ENCODE peak calls at places on chromosomes 3 and 15, in seven cellular contexts. I is omental fat pad; J is thoracic aorta; W is uterus; L is GM23338; G is B cell; D is CD4-positive, alpha-beta T cell. O is an unnamed sample.

GRCh38 chr3:127678315-127678599 is 5.5 kb downstream of the ABTB1 start:
- DNase-seq in D (no peak), I (peak; percentile 2), J (no peak), W (no peak), L (no peak), G (no peak), O (no peak)

GRCh38 chr3:15205934-15206661 is at the start of gene CAPN7:
- DNase-seq in W (peak; percentile 91), L (peak; percentile 88), J (peak; percentile 74), G (peak; percentile 98), I (peak; percentile 77), D (peak; percentile 88), O (peak; percentile 90)

GRCh38 chr3:128491071-128491899 is 1.7 kb downstream of the GATA2 start:
- DNase-seq in L (no peak), I (peak; percentile 13), G (peak; percentile 66), D (no peak), W (peak; percentile 46), J (no peak), O (no peak)

GRCh38 chr3:124993462-124993861 is 58.9 kb upstream of the MUC13 start:
- DNase-seq in G (no peak), L (no peak), I (no peak), J (peak; percentile 11), D (no peak), W (no peak), O (no peak)

GRCh38 chr3:77329161-77329560 is 289.3 kb downstream of the ROBO2 start:
- DNase-seq in G (no peak), J (no peak), D (no peak), I (no peak), W (no peak), L (no peak), O (no peak)

GRCh38 chr15:57654136-57654845 is 52.2 kb upstream of the POLR2M start:
- DNase-seq in I (no peak), W (no peak), J (no peak), L (no peak), G (no peak), D (no peak), O (no peak)

GRCh38 chr15:59532770-59533379 is 78.7 kb upstream of the GCNT3 start:
- DNase-seq in W (no peak), I (no peak), J (no peak), D (no peak), G (no peak), L (peak; percentile 80), O (no peak)

GRCh38 chr3:33826688-33827087 is 28.3 kb downstream of the PDCD6IP start:
- DNase-seq in L (no peak), W (no peak), I (no peak), J (no peak), G (no peak), D (no peak), O (no peak)

GRCh38 chr3:173688216-173688842 is 290.8 kb downstream of the NLGN1 start:
- DNase-seq in J (no peak), G (no peak), I (no peak), W (no peak), D (no peak), L (no peak), O (no peak)

GRCh38 chr3:106582151-106582550 is 713.3 kb upstream of the CBLB start:
- DNase-seq in J (no peak), W (no peak), G (no peak), D (no peak), I (no peak), L (no peak), O (no peak)

GRCh38 chr3:85846940-85847339 is 888.2 kb downstream of the CADM2 start:
- DNase-seq in L (no peak), W (no peak), I (no peak), G (no peak), D (no peak), J (no peak), O (no peak)

GRCh38 chr3:72065236-72065635 is 280.3 kb upstream of the PROK2 start:
- DNase-seq in J (no peak), G (no peak), D (no peak), W (no peak), L (no peak), I (no peak), O (no peak)

GRCh38 chr3:10423171-10423882 is 82.1 kb downstream of the ATP2B2 start:
- DNase-seq in I (no peak), J (no peak), L (peak; percentile 62), G (no peak), W (no peak), D (no peak), O (no peak)
- TF ChIP-seq CTCF in I (no peak), J (no peak), L (peak; percentile 50), G (no peak), W (no peak), D (no peak), O (no peak)

GRCh38 chr3:116246406-116246805 is 198.9 kb downstream of the LSAMP start:
- DNase-seq in D (no peak), I (no peak), L (no peak), W (no peak), J (no peak), G (no peak), O (no peak)
- TF ChIP-seq CTCF in D (no peak), I (no peak), L (no peak), W (no peak), J (no peak), G (no peak), O (no peak)

GRCh38 chr3:102078864-102079808 is 229.8 kb downstream of the NFKBIZ start:
- DNase-seq in W (no peak), D (no peak), L (peak; percentile 47), J (no peak), I (no peak), G (peak; percentile 8), O (no peak)
- TF ChIP-seq CTCF in W (no peak), D (no peak), L (no peak), J (no peak), I (no peak), G (no peak), O (no peak)

GRCh38 chr3:14150491-14151230 is 25.8 kb downstream of the TMEM43 start:
- DNase-seq in J (no peak), W (no peak), G (no peak), L (no peak), D (no peak), I (no peak), O (no peak)

GRCh38 chr3:14153663-14154062 is 24.7 kb downstream of the XPC start:
- DNase-seq in J (no peak), D (no peak), W (no peak), L (no peak), I (no peak), G (no peak), O (no peak)

GRCh38 chr3:14151471-14152083 is 26.7 kb downstream of the TMEM43 start:
- DNase-seq in G (no peak), J (no peak), W (no peak), L (no peak), I (no peak), D (no peak), O (no peak)

GRCh38 chr3:14152963-14153355 is 25.4 kb downstream of the XPC start:
- DNase-seq in D (no peak), J (no peak), W (no peak), I (no peak), L (no peak), G (no peak), O (no peak)

GRCh38 chr3:14152233-14152962 is 26.0 kb downstream of the XPC start:
- DNase-seq in W (no peak), D (no peak), G (no peak), I (no peak), J (no peak), L (peak; percentile 44), O (no peak)
- TF ChIP-seq CTCF in W (no peak), D (no peak), G (peak; percentile 14), I (no peak), J (no peak), L (peak; percentile 44), O (peak; percentile 11)

GRCh38 chr15:34619151-34619550 is 35.7 kb upstream of the GOLGA8B start:
- DNase-seq in W (no peak), I (no peak), L (no peak), D (no peak), J (no peak), G (no peak), O (no peak)

GRCh38 chr15:34620122-34620521 is 36.7 kb upstream of the GOLGA8B start:
- DNase-seq in W (no peak), L (no peak), J (no peak), D (no peak), G (no peak), I (no peak), O (no peak)

GRCh38 chr15:34618073-34618472 is 34.6 kb upstream of the GOLGA8B start:
- DNase-seq in J (no peak), D (no peak), G (no peak), W (no peak), I (no peak), L (no peak), O (no peak)

GRCh38 chr15:34613997-34614396 is 30.5 kb upstream of the GOLGA8B start:
- DNase-seq in I (no peak), L (no peak), G (no peak), J (no peak), D (no peak), W (no peak), O (no peak)

GRCh38 chr15:34616613-34617012 is 33.2 kb upstream of the GOLGA8B start:
- DNase-seq in G (no peak), D (no peak), I (no peak), J (no peak), W (no peak), L (peak; percentile 11), O (no peak)
- TF ChIP-seq CTCF in G (no peak), D (no peak), I (no peak), J (no peak), W (no peak), L (no peak), O (no peak)

O was measured in mesothelial cell of epicardium.